ENCODE peak calls at places on chromosomes 7 and 10, in six cellular contexts. One of them, this sample, is unnamed.

GRCh38 chr10:30002438-30003266 is 56.7 kb downstream of the JCAD start:
- DNase-seq in A549: peak; percentile 76
- DNase-seq in ovary: peak; percentile 73
- DNase-seq in lower lobe of right lung: peak; percentile 77
- DNase-seq in MM.1S: peak; percentile 77
- DNase-seq in heart left ventricle: peak; percentile 80
- DNase-seq in this sample: peak; percentile 86

GRCh38 chr10:103114876-103115275 is 78.2 kb downstream of the NT5C2 start:
- DNase-seq in A549: no peak
- DNase-seq in ovary: no peak
- DNase-seq in lower lobe of right lung: no peak
- DNase-seq in MM.1S: no peak
- DNase-seq in heart left ventricle: no peak
- DNase-seq in this sample: no peak

GRCh38 chr7:37643876-37644275 is 39.7 kb upstream of the GPR141 start:
- DNase-seq in A549: no peak
- DNase-seq in ovary: no peak
- DNase-seq in lower lobe of right lung: no peak
- DNase-seq in MM.1S: no peak
- DNase-seq in heart left ventricle: no peak
- DNase-seq in this sample: no peak

GRCh38 chr10:100730739-100731602 is 14.4 kb upstream of the PAX2 start:
- DNase-seq in A549: peak; percentile 73
- DNase-seq in ovary: no peak
- DNase-seq in lower lobe of right lung: no peak
- DNase-seq in MM.1S: peak; percentile 56
- DNase-seq in heart left ventricle: no peak
- DNase-seq in this sample: no peak

GRCh38 chr7:151143261-151144015 is 24.1 kb downstream of the GBX1 start:
- DNase-seq in A549: no peak
- DNase-seq in ovary: no peak
- DNase-seq in lower lobe of right lung: no peak
- DNase-seq in MM.1S: no peak
- DNase-seq in heart left ventricle: no peak
- DNase-seq in this sample: no peak

GRCh38 chr7:30634193-30634626 is 39.5 kb downstream of the GARS1 start:
- DNase-seq in A549: no peak
- DNase-seq in ovary: no peak
- DNase-seq in lower lobe of right lung: no peak
- DNase-seq in MM.1S: no peak
- DNase-seq in heart left ventricle: no peak
- DNase-seq in this sample: no peak

GRCh38 chr7:129144095-129144833 is at the start of gene TSPAN33:
- DNase-seq in A549: peak; percentile 98
- DNase-seq in ovary: peak; percentile 72
- DNase-seq in lower lobe of right lung: peak; percentile 80
- DNase-seq in MM.1S: peak; percentile 87
- DNase-seq in heart left ventricle: peak; percentile 82
- DNase-seq in this sample: peak; percentile 84

GRCh38 chr10:48523212-48523819 is 81.6 kb downstream of the ARHGAP22 start:
- DNase-seq in A549: peak; percentile 16
- DNase-seq in ovary: peak; percentile 83
- DNase-seq in lower lobe of right lung: no peak
- DNase-seq in MM.1S: no peak
- DNase-seq in heart left ventricle: peak; percentile 82
- DNase-seq in this sample: peak; percentile 72

GRCh38 chr7:141071260-141071854 is 2.5 kb upstream of the TMEM178B start:
- DNase-seq in A549: peak; percentile 23
- DNase-seq in ovary: no peak
- DNase-seq in lower lobe of right lung: no peak
- DNase-seq in MM.1S: peak; percentile 84
- DNase-seq in heart left ventricle: peak; percentile 36
- DNase-seq in this sample: peak; percentile 35

GRCh38 chr7:106248616-106249015 is 36.2 kb downstream of the NAMPT start:
- DNase-seq in A549: no peak
- DNase-seq in ovary: no peak
- DNase-seq in lower lobe of right lung: no peak
- DNase-seq in MM.1S: no peak
- DNase-seq in heart left ventricle: no peak
- DNase-seq in this sample: no peak

GRCh38 chr7:44060948-44061644 is 4.3 kb downstream of the PGAM2 start:
- DNase-seq in A549: no peak
- DNase-seq in ovary: no peak
- DNase-seq in lower lobe of right lung: peak; percentile 30
- DNase-seq in MM.1S: no peak
- DNase-seq in heart left ventricle: no peak
- DNase-seq in this sample: peak; percentile 7

GRCh38 chr7:37117261-37117660 is 331.4 kb downstream of the ELMO1 start:
- DNase-seq in A549: no peak
- DNase-seq in ovary: no peak
- DNase-seq in lower lobe of right lung: no peak
- DNase-seq in MM.1S: no peak
- DNase-seq in heart left ventricle: no peak
- DNase-seq in this sample: no peak

GRCh38 chr7:101507791-101508252 is 121.3 kb downstream of the MYL10 start:
- DNase-seq in A549: peak; percentile 70
- DNase-seq in ovary: no peak
- DNase-seq in lower lobe of right lung: no peak
- DNase-seq in MM.1S: peak; percentile 56
- DNase-seq in heart left ventricle: no peak
- DNase-seq in this sample: no peak

GRCh38 chr7:137091396-137091795 is 222.9 kb downstream of the CHRM2 start:
- DNase-seq in A549: no peak
- DNase-seq in ovary: no peak
- DNase-seq in lower lobe of right lung: no peak
- DNase-seq in MM.1S: no peak
- DNase-seq in heart left ventricle: no peak
- DNase-seq in this sample: no peak

GRCh38 chr10:93756128-93756517 is 1.6 kb upstream of the LGI1 start:
- DNase-seq in A549: no peak
- DNase-seq in ovary: no peak
- DNase-seq in lower lobe of right lung: no peak
- DNase-seq in MM.1S: no peak
- DNase-seq in heart left ventricle: no peak
- DNase-seq in this sample: no peak

GRCh38 chr7:150838965-150839650 is 13.2 kb upstream of the AOC1 start:
- DNase-seq in A549: no peak
- DNase-seq in ovary: peak; percentile 68
- DNase-seq in lower lobe of right lung: no peak
- DNase-seq in MM.1S: no peak
- DNase-seq in heart left ventricle: no peak
- DNase-seq in this sample: no peak

GRCh38 chr10:110918269-110918632 is 729 bp downstream of the BBIP1 start:
- DNase-seq in A549: peak; percentile 89
- DNase-seq in ovary: peak; percentile 96
- DNase-seq in lower lobe of right lung: peak; percentile 98
- DNase-seq in MM.1S: no peak
- DNase-seq in heart left ventricle: peak; percentile 98
- DNase-seq in this sample: no peak

GRCh38 chr10:1267568-1267967 is 211.4 kb downstream of the WDR37 start:
- DNase-seq in A549: no peak
- DNase-seq in ovary: no peak
- DNase-seq in lower lobe of right lung: no peak
- DNase-seq in MM.1S: no peak
- DNase-seq in heart left ventricle: no peak
- DNase-seq in this sample: no peak

GRCh38 chr10:28638392-28638791 is 38.9 kb upstream of the BAMBI start:
- DNase-seq in A549: no peak
- DNase-seq in ovary: no peak
- DNase-seq in lower lobe of right lung: no peak
- DNase-seq in MM.1S: no peak
- DNase-seq in heart left ventricle: no peak
- DNase-seq in this sample: no peak

GRCh38 chr10:72007246-72007892 is 43.2 kb downstream of the CHST3 start:
- DNase-seq in A549: no peak
- DNase-seq in ovary: peak; percentile 74
- DNase-seq in lower lobe of right lung: no peak
- DNase-seq in MM.1S: no peak
- DNase-seq in heart left ventricle: peak; percentile 63
- DNase-seq in this sample: peak; percentile 60

GRCh38 chr7:18290223-18290622 is 205.3 kb upstream of the HDAC9 start:
- DNase-seq in A549: no peak
- DNase-seq in ovary: no peak
- DNase-seq in lower lobe of right lung: no peak
- DNase-seq in MM.1S: no peak
- DNase-seq in heart left ventricle: no peak
- DNase-seq in this sample: no peak

GRCh38 chr10:127990846-127991542 is 84.1 kb downstream of the PTPRE start:
- DNase-seq in A549: peak; percentile 35
- DNase-seq in ovary: no peak
- DNase-seq in lower lobe of right lung: no peak
- DNase-seq in MM.1S: no peak
- DNase-seq in heart left ventricle: no peak
- DNase-seq in this sample: no peak

GRCh38 chr10:61623101-61623500 is 39.6 kb upstream of the CABCOCO1 start:
- DNase-seq in A549: no peak
- DNase-seq in ovary: no peak
- DNase-seq in lower lobe of right lung: no peak
- DNase-seq in MM.1S: no peak
- DNase-seq in heart left ventricle: no peak
- DNase-seq in this sample: no peak

GRCh38 chr10:98675902-98676301 is 229.2 kb upstream of the HPS1 start:
- DNase-seq in A549: no peak
- DNase-seq in ovary: no peak
- DNase-seq in lower lobe of right lung: no peak
- DNase-seq in MM.1S: no peak
- DNase-seq in heart left ventricle: no peak
- DNase-seq in this sample: no peak

GRCh38 chr7:117728858-117729257 is 144.4 kb downstream of the CTTNBP2 start:
- DNase-seq in A549: no peak
- DNase-seq in ovary: no peak
- DNase-seq in lower lobe of right lung: no peak
- DNase-seq in MM.1S: no peak
- DNase-seq in heart left ventricle: no peak
- DNase-seq in this sample: no peak

GRCh38 chr7:122302826-122303521 is 1.6 kb downstream of the FEZF1 start:
- DNase-seq in A549: no peak
- DNase-seq in ovary: no peak
- DNase-seq in lower lobe of right lung: no peak
- DNase-seq in MM.1S: peak; percentile 7
- DNase-seq in heart left ventricle: no peak
- DNase-seq in this sample: no peak

GRCh38 chr10:30185916-30186315 is 126.5 kb upstream of the JCAD start:
- DNase-seq in A549: no peak
- DNase-seq in ovary: no peak
- DNase-seq in lower lobe of right lung: no peak
- DNase-seq in MM.1S: no peak
- DNase-seq in heart left ventricle: no peak
- DNase-seq in this sample: no peak

GRCh38 chr10:24261627-24262026 is 52.7 kb downstream of the KIAA1217 start:
- DNase-seq in A549: no peak
- DNase-seq in ovary: no peak
- DNase-seq in lower lobe of right lung: no peak
- DNase-seq in MM.1S: no peak
- DNase-seq in heart left ventricle: no peak
- DNase-seq in this sample: no peak

GRCh38 chr7:104137971-104138370 is 69.8 kb downstream of the ORC5 start:
- DNase-seq in A549: no peak
- DNase-seq in ovary: no peak
- DNase-seq in lower lobe of right lung: no peak
- DNase-seq in MM.1S: no peak
- DNase-seq in heart left ventricle: no peak
- DNase-seq in this sample: no peak

GRCh38 chr10:103761075-103761920 is 94.1 kb downstream of the SH3PXD2A start:
- DNase-seq in A549: no peak
- DNase-seq in ovary: no peak
- DNase-seq in lower lobe of right lung: no peak
- DNase-seq in MM.1S: no peak
- DNase-seq in heart left ventricle: no peak
- DNase-seq in this sample: no peak

GRCh38 chr7:92987095-92987494 is 130.7 kb downstream of the SAMD9 start:
- DNase-seq in A549: no peak
- DNase-seq in ovary: no peak
- DNase-seq in lower lobe of right lung: no peak
- DNase-seq in MM.1S: no peak
- DNase-seq in heart left ventricle: no peak
- DNase-seq in this sample: no peak

GRCh38 chr10:132698211-132698751 is 87.7 kb downstream of the NKX6-2 start:
- DNase-seq in A549: no peak
- DNase-seq in ovary: peak; percentile 16
- DNase-seq in lower lobe of right lung: no peak
- DNase-seq in MM.1S: no peak
- DNase-seq in heart left ventricle: peak; percentile 5
- DNase-seq in this sample: no peak

GRCh38 chr10:132701099-132701845 is 84.7 kb downstream of the NKX6-2 start:
- DNase-seq in A549: no peak
- DNase-seq in ovary: no peak
- DNase-seq in lower lobe of right lung: peak; percentile 37
- DNase-seq in MM.1S: no peak
- DNase-seq in heart left ventricle: peak; percentile 25
- DNase-seq in this sample: peak; percentile 44

GRCh38 chr10:132698761-132699391 is 87.1 kb downstream of the NKX6-2 start:
- DNase-seq in A549: no peak
- DNase-seq in ovary: peak; percentile 13
- DNase-seq in lower lobe of right lung: peak; percentile 39
- DNase-seq in MM.1S: no peak
- DNase-seq in heart left ventricle: peak; percentile 11
- DNase-seq in this sample: peak; percentile 36

GRCh38 chr10:132700168-132701098 is 85.5 kb downstream of the NKX6-2 start:
- DNase-seq in A549: no peak
- DNase-seq in ovary: peak; percentile 45
- DNase-seq in lower lobe of right lung: peak; percentile 43
- DNase-seq in MM.1S: no peak
- DNase-seq in heart left ventricle: peak; percentile 34
- DNase-seq in this sample: no peak

GRCh38 chr10:132699411-132700167 is 86.4 kb downstream of the NKX6-2 start:
- DNase-seq in A549: no peak
- DNase-seq in ovary: peak; percentile 14
- DNase-seq in lower lobe of right lung: peak; percentile 40
- DNase-seq in MM.1S: no peak
- DNase-seq in heart left ventricle: peak; percentile 18
- DNase-seq in this sample: no peak
- H3K27ac ChIP-seq in A549: no peak overlapping the region
- H3K27ac ChIP-seq in ovary: peak overlapping the region; percentile 62
- H3K27ac ChIP-seq in lower lobe of right lung: no peak overlapping the region
- H3K27ac ChIP-seq in MM.1S: no peak overlapping the region
- H3K27ac ChIP-seq in heart left ventricle: no peak overlapping the region
- H3K27ac ChIP-seq in this sample: no peak overlapping the region

GRCh38 chr10:90967865-90968264 is 47.0 kb upstream of the ANKRD1 start:
- DNase-seq in A549: no peak
- DNase-seq in ovary: no peak
- DNase-seq in lower lobe of right lung: no peak
- DNase-seq in MM.1S: no peak
- DNase-seq in heart left ventricle: no peak
- DNase-seq in this sample: no peak
- H3K27ac ChIP-seq in A549: peak overlapping the region; percentile 32
- H3K27ac ChIP-seq in ovary: no peak overlapping the region
- H3K27ac ChIP-seq in lower lobe of right lung: no peak overlapping the region
- H3K27ac ChIP-seq in MM.1S: no peak overlapping the region
- H3K27ac ChIP-seq in heart left ventricle: peak overlapping the region; percentile 69
- H3K27ac ChIP-seq in this sample: peak overlapping the region; percentile 73

GRCh38 chr10:26480909-26481703 is 43.0 kb downstream of the APBB1IP start:
- DNase-seq in A549: no peak
- DNase-seq in ovary: no peak
- DNase-seq in lower lobe of right lung: no peak
- DNase-seq in MM.1S: no peak
- DNase-seq in heart left ventricle: no peak
- DNase-seq in this sample: no peak
- H3K27ac ChIP-seq in A549: peak overlapping the region; percentile 95
- H3K27ac ChIP-seq in ovary: no peak overlapping the region
- H3K27ac ChIP-seq in lower lobe of right lung: no peak overlapping the region
- H3K27ac ChIP-seq in MM.1S: no peak overlapping the region
- H3K27ac ChIP-seq in heart left ventricle: no peak overlapping the region
- H3K27ac ChIP-seq in this sample: no peak overlapping the region

GRCh38 chr10:2993636-2994035 is 73.7 kb upstream of the PFKP start:
- DNase-seq in A549: no peak
- DNase-seq in ovary: no peak
- DNase-seq in lower lobe of right lung: no peak
- DNase-seq in MM.1S: no peak
- DNase-seq in heart left ventricle: no peak
- DNase-seq in this sample: no peak
- H3K27ac ChIP-seq in A549: no peak overlapping the region
- H3K27ac ChIP-seq in ovary: no peak overlapping the region
- H3K27ac ChIP-seq in lower lobe of right lung: no peak overlapping the region
- H3K27ac ChIP-seq in MM.1S: no peak overlapping the region
- H3K27ac ChIP-seq in heart left ventricle: no peak overlapping the region
- H3K27ac ChIP-seq in this sample: no peak overlapping the region

This sample was measured in psoas muscle.